ENCODE peak calls at places on chromosome 7, in ten cellular contexts. U is bronchial epithelial cell, W is pancreas, D is IMR-90, H is body of pancreas, L is H7, P is ovary, X is cardiac muscle cell, N is left ventricle myocardium inferior, C is neuronal stem cell. Z is an unnamed sample.

GRCh38 chr7:105336009-105336408 is 52.7 kb downstream of the SRPK2 start:
- DNase-seq in U (peak; percentile 38), W (no peak), D (peak; percentile 20), H (no peak), L (no peak), P (no peak), X (no peak), N (no peak), C (no peak), Z (no peak)

GRCh38 chr7:17123020-17123419 is 175.4 kb upstream of the AHR start:
- DNase-seq in U (peak; percentile 76), W (no peak), D (peak; percentile 94), H (peak; percentile 50), L (no peak), P (no peak), X (peak; percentile 93), N (no peak), C (no peak), Z (no peak)

GRCh38 chr7:149459201-149459539 is 1.7 kb downstream of the ZNF777 start:
- DNase-seq in U (no peak), W (no peak), D (no peak), H (no peak), L (no peak), P (no peak), X (no peak), N (no peak), C (no peak), Z (no peak)

GRCh38 chr7:30989008-30989823 is 25.5 kb downstream of the GHRHR start:
- DNase-seq in U (no peak), W (no peak), D (no peak), H (no peak), L (peak; percentile 65), P (no peak), X (no peak), N (no peak), C (no peak), Z (no peak)

GRCh38 chr7:43764039-43764789 is 5.7 kb downstream of the BLVRA start:
- DNase-seq in U (peak; percentile 62), W (no peak), D (no peak), H (peak; percentile 65), L (no peak), P (peak; percentile 61), X (peak; percentile 68), N (peak; percentile 47), C (no peak), Z (no peak)

GRCh38 chr7:95684037-95684436 is 87.7 kb upstream of the PDK4 start:
- DNase-seq in U (peak; percentile 26), W (no peak), D (peak; percentile 30), H (peak; percentile 6), L (no peak), P (no peak), X (peak; percentile 75), N (no peak), C (no peak), Z (peak; percentile 13)

GRCh38 chr7:144037414-144038096 is 11.2 kb upstream of the OR2A5 start:
- DNase-seq in U (no peak), W (no peak), D (no peak), H (peak; percentile 10), L (no peak), P (no peak), X (no peak), N (no peak), C (no peak), Z (no peak)

GRCh38 chr7:127900116-127900515 is 131.1 kb downstream of the LRRC4 start:
- DNase-seq in U (no peak), W (no peak), D (no peak), H (no peak), L (no peak), P (no peak), X (no peak), N (no peak), C (no peak), Z (peak; percentile 14)

GRCh38 chr7:140479739-140480084 is 407 bp upstream of the MKRN1 start:
- DNase-seq in U (no peak), W (no peak), D (no peak), H (no peak), L (no peak), P (no peak), X (no peak), N (no peak), C (no peak), Z (no peak)

GRCh38 chr7:42170724-42171123 is 66.3 kb downstream of the GLI3 start:
- DNase-seq in U (peak; percentile 84), W (no peak), D (peak; percentile 57), H (no peak), L (no peak), P (no peak), X (no peak), N (no peak), C (no peak), Z (no peak)

GRCh38 chr7:67917118-67917755 is 920.6 kb downstream of the TYW1 start:
- DNase-seq in U (no peak), W (no peak), D (no peak), H (no peak), L (peak; percentile 29), P (no peak), X (no peak), N (no peak), C (no peak), Z (no peak)

GRCh38 chr7:106774768-106775551 is 90.1 kb upstream of the PIK3CG start:
- DNase-seq in U (no peak), W (no peak), D (peak; percentile 27), H (no peak), L (no peak), P (no peak), X (peak; percentile 86), N (no peak), C (no peak), Z (peak; percentile 71)

GRCh38 chr7:106365252-106366005 is 80.6 kb upstream of the NAMPT start:
- DNase-seq in U (peak; percentile 91), W (no peak), D (no peak), H (peak; percentile 23), L (no peak), P (no peak), X (peak; percentile 47), N (no peak), C (no peak), Z (peak; percentile 73)

GRCh38 chr7:135602304-135602703 is 44.6 kb downstream of the NUP205 start:
- DNase-seq in U (peak; percentile 4), W (no peak), D (peak; percentile 36), H (no peak), L (no peak), P (no peak), X (peak; percentile 71), N (no peak), C (no peak), Z (no peak)

GRCh38 chr7:50206521-50207250 is 97.8 kb upstream of the IKZF1 start:
- DNase-seq in U (no peak), W (no peak), D (no peak), H (peak; percentile 55), L (no peak), P (no peak), X (no peak), N (no peak), C (no peak), Z (no peak)
- H3K4me3 ChIP-seq in U (no peak overlapping the region), W (no peak overlapping the region), D (no peak overlapping the region), H (no peak overlapping the region), L (no peak overlapping the region), P (no peak overlapping the region), X (no peak overlapping the region), N (no peak overlapping the region), C (no peak overlapping the region), Z (no peak overlapping the region)

DNA sequence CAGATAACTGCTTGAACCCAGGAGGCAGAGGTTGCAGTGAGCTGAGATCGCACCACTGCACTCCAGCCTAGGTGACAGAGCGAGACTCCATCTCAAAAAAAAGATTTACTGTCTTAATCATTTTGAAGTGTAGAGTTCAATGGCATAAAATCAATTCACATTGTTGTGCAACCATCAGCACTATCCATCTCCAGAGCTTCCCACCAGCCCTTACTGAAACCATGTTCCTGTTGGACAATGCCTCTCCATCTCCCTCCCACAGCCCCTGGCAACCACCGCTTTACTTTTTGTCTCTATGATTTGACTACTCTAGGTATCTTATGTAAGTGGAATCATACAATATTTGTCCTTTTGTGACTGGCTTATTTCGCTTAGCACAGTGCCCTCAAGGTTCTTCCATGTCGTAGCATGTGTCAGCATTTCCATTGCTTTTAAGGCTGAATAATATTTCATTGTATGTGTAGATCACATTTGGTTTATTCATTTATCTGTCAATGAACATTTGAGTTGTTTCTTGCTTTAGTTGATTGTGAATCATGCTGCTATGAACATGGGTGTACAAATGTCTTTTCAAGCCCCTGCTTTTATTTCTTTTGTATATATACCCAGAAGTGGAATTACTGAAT is 33.1 kb downstream of the NACAD start:
- DNase-seq in U (no peak), W (no peak), D (no peak), H (no peak), L (no peak), P (no peak), X (no peak), N (no peak), C (no peak), Z (no peak)
- H3K36me3 ChIP-seq in U (peaks cover 1% of the 10 kb centered on the region), W (no peaks in the 10 kb centered on the region), D (peaks cover 10% of the 10 kb centered on the region), H (no peaks in the 10 kb centered on the region), L (no peaks in the 10 kb centered on the region), P (no peaks in the 10 kb centered on the region), X (no peaks in the 10 kb centered on the region), N (peaks cover 5% of the 10 kb centered on the region), C (peaks cover 23% of the 10 kb centered on the region), Z (no peaks in the 10 kb centered on the region)

DNA sequence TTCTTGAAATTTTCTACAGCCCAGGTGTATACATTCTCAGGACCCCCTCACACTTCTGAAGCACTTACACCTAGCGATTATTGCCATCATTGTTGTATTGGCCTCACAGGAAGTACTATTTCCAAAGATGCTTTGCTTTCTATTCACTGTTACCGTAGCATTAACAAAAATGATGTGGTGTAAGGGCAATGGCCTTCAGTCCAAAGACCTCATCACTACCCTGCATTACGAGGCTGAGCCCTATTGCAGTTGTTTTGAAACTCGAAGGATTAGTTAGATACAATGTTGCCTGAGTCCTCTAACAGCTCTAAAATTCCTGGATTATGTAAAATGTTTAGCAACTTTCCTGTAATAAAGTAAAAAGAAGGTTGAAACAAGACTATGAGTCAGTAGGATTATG is 2.9 kb downstream of the NRCAM start:
- DNase-seq in U (no peak), W (no peak), D (no peak), H (no peak), L (no peak), P (no peak), X (no peak), N (no peak), C (no peak), Z (no peak)
- H3K4me3 ChIP-seq in U (no peak overlapping the region), W (no peak overlapping the region), D (no peak overlapping the region), H (no peak overlapping the region), L (no peak overlapping the region), P (no peak overlapping the region), X (no peak overlapping the region), N (no peak overlapping the region), C (no peak overlapping the region), Z (no peak overlapping the region)

GRCh38 chr7:155710530-155710929 is 66.1 kb downstream of the RBM33 start:
- DNase-seq in U (no peak), W (no peak), D (no peak), H (no peak), L (no peak), P (no peak), X (no peak), N (no peak), C (no peak), Z (no peak)
- H3K36me3 ChIP-seq in U (peaks cover 30% of the 10 kb centered on the region), W (no peaks in the 10 kb centered on the region), D (peaks cover 48% of the 10 kb centered on the region), H (no peaks in the 10 kb centered on the region), L (peaks cover 8% of the 10 kb centered on the region), P (no peaks in the 10 kb centered on the region), X (peaks cover 35% of the 10 kb centered on the region), N (peaks cover 68% of the 10 kb centered on the region), C (peaks cover 100% of the 10 kb centered on the region), Z (peaks cover 4% of the 10 kb centered on the region)